ENCODE peak calls at places on chromosomes 3 and 15, in seven cellular contexts. One of them, this sample, is unnamed.
A peak's percentile ranks its signal among the peaks of the same experiment; 100 is the strongest.

GRCh38 chr15:49620174-49620573 is 444 bp downstream of the FAM227B start:
- DNase-seq in cardiac fibroblast: peak; percentile 84
- DNase-seq in brain microvascular endothelial cell: no peak
- DNase-seq in progenitor cell of endocrine pancreas: no peak
- DNase-seq in GM10248: no peak
- DNase-seq in PC-9: peak; percentile 52
- DNase-seq in fibroblast of lung: peak; percentile 41
- DNase-seq in this sample: no peak

GRCh38 chr15:99341786-99342185 is 90.5 kb downstream of the LRRC28 start:
- DNase-seq in progenitor cell of endocrine pancreas: no peak
- DNase-seq in PC-9: peak; percentile 35
- DNase-seq in fibroblast of lung: no peak
- DNase-seq in brain microvascular endothelial cell: no peak
- DNase-seq in GM10248: no peak
- DNase-seq in cardiac fibroblast: no peak
- DNase-seq in this sample: no peak

GRCh38 chr15:86773766-86774165 is 694.1 kb downstream of the AGBL1 start:
- DNase-seq in fibroblast of lung: no peak
- DNase-seq in cardiac fibroblast: no peak
- DNase-seq in brain microvascular endothelial cell: no peak
- DNase-seq in progenitor cell of endocrine pancreas: no peak
- DNase-seq in PC-9: no peak
- DNase-seq in GM10248: no peak
- DNase-seq in this sample: no peak

GRCh38 chr3:61830111-61830400 is 268.7 kb downstream of the PTPRG start:
- DNase-seq in brain microvascular endothelial cell: no peak
- DNase-seq in fibroblast of lung: peak; percentile 18
- DNase-seq in cardiac fibroblast: peak; percentile 69
- DNase-seq in progenitor cell of endocrine pancreas: no peak
- DNase-seq in PC-9: no peak
- DNase-seq in GM10248: no peak
- DNase-seq in this sample: no peak

GRCh38 chr15:92599394-92599970 is 56.1 kb downstream of the FAM174B start:
- DNase-seq in cardiac fibroblast: peak; percentile 89
- DNase-seq in progenitor cell of endocrine pancreas: no peak
- DNase-seq in PC-9: no peak
- DNase-seq in fibroblast of lung: peak; percentile 75
- DNase-seq in brain microvascular endothelial cell: peak; percentile 91
- DNase-seq in GM10248: no peak
- DNase-seq in this sample: no peak

GRCh38 chr3:153621988-153622387 is 460.0 kb downstream of the RAP2B start:
- DNase-seq in PC-9: no peak
- DNase-seq in brain microvascular endothelial cell: no peak
- DNase-seq in progenitor cell of endocrine pancreas: no peak
- DNase-seq in GM10248: peak; percentile 21
- DNase-seq in fibroblast of lung: no peak
- DNase-seq in cardiac fibroblast: no peak
- DNase-seq in this sample: no peak

GRCh38 chr3:18236726-18237125 is 188.4 kb downstream of the SATB1 start:
- DNase-seq in cardiac fibroblast: no peak
- DNase-seq in GM10248: no peak
- DNase-seq in PC-9: no peak
- DNase-seq in fibroblast of lung: no peak
- DNase-seq in progenitor cell of endocrine pancreas: no peak
- DNase-seq in brain microvascular endothelial cell: no peak
- DNase-seq in this sample: no peak

GRCh38 chr3:150309557-150309956 is 98.5 kb upstream of the TSC22D2 start:
- DNase-seq in fibroblast of lung: peak; percentile 80
- DNase-seq in progenitor cell of endocrine pancreas: no peak
- DNase-seq in brain microvascular endothelial cell: peak; percentile 54
- DNase-seq in GM10248: no peak
- DNase-seq in cardiac fibroblast: peak; percentile 51
- DNase-seq in PC-9: no peak
- DNase-seq in this sample: no peak

GRCh38 chr3:67463656-67464055 is 190.8 kb downstream of the SUCLG2 start:
- DNase-seq in fibroblast of lung: no peak
- DNase-seq in cardiac fibroblast: no peak
- DNase-seq in GM10248: no peak
- DNase-seq in brain microvascular endothelial cell: no peak
- DNase-seq in PC-9: no peak
- DNase-seq in progenitor cell of endocrine pancreas: no peak
- DNase-seq in this sample: no peak

GRCh38 chr3:47578119-47578630 is 490 bp downstream of the CSPG5 start:
- DNase-seq in cardiac fibroblast: no peak
- DNase-seq in GM10248: peak; percentile 87
- DNase-seq in PC-9: no peak
- DNase-seq in progenitor cell of endocrine pancreas: peak; percentile 17
- DNase-seq in fibroblast of lung: no peak
- DNase-seq in brain microvascular endothelial cell: no peak
- DNase-seq in this sample: peak; percentile 70

GRCh38 chr15:69544349-69545113 is 91.9 kb downstream of the RPLP1 start:
- DNase-seq in cardiac fibroblast: no peak
- DNase-seq in PC-9: no peak
- DNase-seq in progenitor cell of endocrine pancreas: no peak
- DNase-seq in GM10248: no peak
- DNase-seq in fibroblast of lung: no peak
- DNase-seq in brain microvascular endothelial cell: no peak
- DNase-seq in this sample: no peak

GRCh38 chr3:128338536-128339400 is 127.9 kb downstream of the DNAJB8 start:
- DNase-seq in progenitor cell of endocrine pancreas: no peak
- DNase-seq in cardiac fibroblast: no peak
- DNase-seq in brain microvascular endothelial cell: no peak
- DNase-seq in PC-9: peak; percentile 19
- DNase-seq in GM10248: no peak
- DNase-seq in fibroblast of lung: no peak
- DNase-seq in this sample: no peak

GRCh38 chr3:106811376-106811775 is 565.9 kb upstream of the CCDC54 start:
- DNase-seq in GM10248: no peak
- DNase-seq in fibroblast of lung: peak; percentile 92
- DNase-seq in cardiac fibroblast: peak; percentile 59
- DNase-seq in PC-9: no peak
- DNase-seq in brain microvascular endothelial cell: peak; percentile 27
- DNase-seq in progenitor cell of endocrine pancreas: no peak
- DNase-seq in this sample: no peak

GRCh38 chr15:39494462-39494861 is 86.4 kb upstream of the THBS1 start:
- DNase-seq in GM10248: no peak
- DNase-seq in fibroblast of lung: no peak
- DNase-seq in cardiac fibroblast: no peak
- DNase-seq in brain microvascular endothelial cell: no peak
- DNase-seq in PC-9: no peak
- DNase-seq in progenitor cell of endocrine pancreas: no peak
- DNase-seq in this sample: no peak

GRCh38 chr3:127820221-127820870 is 2.0 kb downstream of the MGLL start:
- DNase-seq in progenitor cell of endocrine pancreas: no peak
- DNase-seq in fibroblast of lung: peak; percentile 6
- DNase-seq in GM10248: no peak
- DNase-seq in brain microvascular endothelial cell: no peak
- DNase-seq in cardiac fibroblast: peak; percentile 21
- DNase-seq in PC-9: peak; percentile 57
- DNase-seq in this sample: no peak

GRCh38 chr3:96900600-96900999 is 86.2 kb downstream of the EPHA6 start:
- DNase-seq in GM10248: no peak
- DNase-seq in PC-9: no peak
- DNase-seq in cardiac fibroblast: no peak
- DNase-seq in progenitor cell of endocrine pancreas: no peak
- DNase-seq in fibroblast of lung: no peak
- DNase-seq in brain microvascular endothelial cell: no peak
- DNase-seq in this sample: no peak

GRCh38 chr3:27939940-27940339 is 217.8 kb upstream of the EOMES start:
- DNase-seq in GM10248: no peak
- DNase-seq in brain microvascular endothelial cell: peak; percentile 32
- DNase-seq in fibroblast of lung: peak; percentile 66
- DNase-seq in progenitor cell of endocrine pancreas: no peak
- DNase-seq in cardiac fibroblast: peak; percentile 45
- DNase-seq in PC-9: no peak
- DNase-seq in this sample: no peak

GRCh38 chr3:15812183-15812582 is 14.4 kb upstream of the ANKRD28 start:
- DNase-seq in fibroblast of lung: no peak
- DNase-seq in brain microvascular endothelial cell: no peak
- DNase-seq in PC-9: no peak
- DNase-seq in cardiac fibroblast: peak; percentile 64
- DNase-seq in GM10248: peak; percentile 34
- DNase-seq in progenitor cell of endocrine pancreas: no peak
- DNase-seq in this sample: no peak

GRCh38 chr3:120795959-120796358 is 53.4 kb downstream of the GTF2E1 start:
- DNase-seq in fibroblast of lung: no peak
- DNase-seq in brain microvascular endothelial cell: no peak
- DNase-seq in GM10248: no peak
- DNase-seq in cardiac fibroblast: no peak
- DNase-seq in PC-9: no peak
- DNase-seq in progenitor cell of endocrine pancreas: no peak
- DNase-seq in this sample: no peak

GRCh38 chr3:37054370-37054769 is 61.1 kb downstream of the MLH1 start:
- DNase-seq in progenitor cell of endocrine pancreas: no peak
- DNase-seq in GM10248: peak; percentile 71
- DNase-seq in PC-9: no peak
- DNase-seq in fibroblast of lung: peak; percentile 70
- DNase-seq in cardiac fibroblast: peak; percentile 84
- DNase-seq in brain microvascular endothelial cell: peak; percentile 37
- DNase-seq in this sample: no peak

GRCh38 chr3:66355394-66355793 is 134.6 kb downstream of the SLC25A26 start:
- DNase-seq in brain microvascular endothelial cell: no peak
- DNase-seq in progenitor cell of endocrine pancreas: no peak
- DNase-seq in GM10248: no peak
- DNase-seq in PC-9: no peak
- DNase-seq in fibroblast of lung: no peak
- DNase-seq in cardiac fibroblast: no peak
- DNase-seq in this sample: no peak

GRCh38 chr15:73357999-73358665 is 10.6 kb downstream of the HCN4 start:
- DNase-seq in brain microvascular endothelial cell: no peak
- DNase-seq in GM10248: no peak
- DNase-seq in fibroblast of lung: no peak
- DNase-seq in cardiac fibroblast: no peak
- DNase-seq in PC-9: no peak
- DNase-seq in progenitor cell of endocrine pancreas: peak; percentile 30
- DNase-seq in this sample: no peak

GRCh38 chr3:119677641-119677934 is 382 bp upstream of the COX17 start:
- DNase-seq in GM10248: no peak
- DNase-seq in cardiac fibroblast: no peak
- DNase-seq in PC-9: no peak
- DNase-seq in progenitor cell of endocrine pancreas: no peak
- DNase-seq in fibroblast of lung: no peak
- DNase-seq in brain microvascular endothelial cell: no peak
- DNase-seq in this sample: no peak

DNA sequence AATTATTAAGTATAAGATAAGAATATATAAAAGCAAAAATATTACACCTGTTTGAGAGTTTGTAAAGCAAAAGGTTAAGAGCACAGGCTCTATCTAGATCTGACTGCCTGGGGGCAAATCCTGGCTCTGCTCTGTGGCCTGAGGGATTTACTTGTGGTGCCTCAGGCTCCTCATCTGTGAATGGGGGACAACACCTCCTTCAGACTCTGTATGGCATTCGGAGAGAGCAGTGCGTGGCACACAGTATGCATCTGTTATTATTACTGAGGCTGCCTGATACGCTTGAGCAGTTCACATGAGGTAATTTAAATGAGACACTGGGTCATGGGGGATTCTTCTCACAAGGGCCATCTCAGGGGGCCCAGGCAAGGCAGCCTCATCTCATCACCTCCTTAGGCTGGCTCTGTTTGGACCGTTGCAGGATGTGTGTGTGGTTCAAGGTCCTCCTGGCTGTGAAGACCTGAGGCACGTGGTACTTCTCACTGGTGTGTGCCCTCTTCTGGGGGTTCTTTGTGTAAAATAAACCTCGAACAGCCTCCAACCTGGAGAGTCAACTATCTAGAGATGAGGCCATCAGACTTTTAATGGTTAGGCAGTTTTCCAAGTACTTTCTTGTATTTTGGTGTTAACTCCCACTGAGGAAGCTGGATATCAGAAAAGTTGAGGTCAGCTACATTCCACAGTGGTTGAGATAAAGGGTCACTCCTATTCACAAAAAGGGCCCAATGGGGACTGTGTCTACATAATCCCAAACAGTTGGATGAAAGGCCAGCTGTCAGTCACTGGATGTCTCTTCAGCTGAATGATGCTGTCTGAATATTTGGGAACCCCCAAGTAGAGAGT is 9.0 kb downstream of the GNB5 start:
- DNase-seq in progenitor cell of endocrine pancreas: no peak
- DNase-seq in brain microvascular endothelial cell: no peak
- DNase-seq in cardiac fibroblast: no peak
- DNase-seq in fibroblast of lung: no peak
- DNase-seq in PC-9: no peak
- DNase-seq in GM10248: no peak
- DNase-seq in this sample: no peak
- TF ChIP-seq CTCF in progenitor cell of endocrine pancreas: no peak
- TF ChIP-seq CTCF in brain microvascular endothelial cell: no peak
- TF ChIP-seq CTCF in cardiac fibroblast: no peak
- TF ChIP-seq CTCF in fibroblast of lung: peak; percentile 2
- TF ChIP-seq CTCF in PC-9: no peak
- TF ChIP-seq CTCF in GM10248: no peak
- TF ChIP-seq CTCF in this sample: no peak

GRCh38 chr15:75694241-75695182 is 18.1 kb downstream of the CSPG4 start:
- DNase-seq in PC-9: peak; percentile 66
- DNase-seq in progenitor cell of endocrine pancreas: peak; percentile 55
- DNase-seq in brain microvascular endothelial cell: peak; percentile 89
- DNase-seq in GM10248: peak; percentile 54
- DNase-seq in fibroblast of lung: peak; percentile 99
- DNase-seq in cardiac fibroblast: peak; percentile 96
- DNase-seq in this sample: peak; percentile 95
- TF ChIP-seq CTCF in PC-9: peak; percentile 61
- TF ChIP-seq CTCF in progenitor cell of endocrine pancreas: peak; percentile 68
- TF ChIP-seq CTCF in brain microvascular endothelial cell: peak; percentile 65
- TF ChIP-seq CTCF in GM10248: peak; percentile 0
- TF ChIP-seq CTCF in fibroblast of lung: peak; percentile 27
- TF ChIP-seq CTCF in cardiac fibroblast: peak; percentile 47
- TF ChIP-seq CTCF in this sample: peak; percentile 47

DNA sequence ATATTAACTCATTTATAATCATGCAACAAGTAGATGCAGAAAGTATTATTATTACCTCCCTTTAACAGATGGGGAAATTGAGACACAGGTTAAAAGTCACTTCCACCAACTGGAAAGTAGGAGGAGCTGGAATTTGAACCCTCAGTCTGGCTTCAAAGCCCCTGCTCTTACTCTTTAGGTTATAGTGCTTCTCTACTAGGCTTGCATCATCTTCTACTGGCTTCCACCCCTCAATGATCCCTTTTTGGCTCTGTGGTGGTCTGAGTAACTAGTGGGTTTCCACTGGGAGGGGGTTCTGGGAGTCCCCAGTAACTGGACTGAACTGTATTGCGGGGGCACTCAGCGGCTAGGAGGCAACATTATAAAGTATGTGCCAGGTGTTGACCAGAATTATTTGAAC is 91.0 kb downstream of the CTNNB1 start:
- DNase-seq in brain microvascular endothelial cell: no peak
- DNase-seq in cardiac fibroblast: no peak
- DNase-seq in progenitor cell of endocrine pancreas: no peak
- DNase-seq in fibroblast of lung: no peak
- DNase-seq in PC-9: no peak
- DNase-seq in GM10248: no peak
- DNase-seq in this sample: no peak
- TF ChIP-seq CTCF in brain microvascular endothelial cell: no peak
- TF ChIP-seq CTCF in cardiac fibroblast: no peak
- TF ChIP-seq CTCF in progenitor cell of endocrine pancreas: no peak
- TF ChIP-seq CTCF in fibroblast of lung: no peak
- TF ChIP-seq CTCF in PC-9: no peak
- TF ChIP-seq CTCF in GM10248: no peak
- TF ChIP-seq CTCF in this sample: no peak

DNA sequence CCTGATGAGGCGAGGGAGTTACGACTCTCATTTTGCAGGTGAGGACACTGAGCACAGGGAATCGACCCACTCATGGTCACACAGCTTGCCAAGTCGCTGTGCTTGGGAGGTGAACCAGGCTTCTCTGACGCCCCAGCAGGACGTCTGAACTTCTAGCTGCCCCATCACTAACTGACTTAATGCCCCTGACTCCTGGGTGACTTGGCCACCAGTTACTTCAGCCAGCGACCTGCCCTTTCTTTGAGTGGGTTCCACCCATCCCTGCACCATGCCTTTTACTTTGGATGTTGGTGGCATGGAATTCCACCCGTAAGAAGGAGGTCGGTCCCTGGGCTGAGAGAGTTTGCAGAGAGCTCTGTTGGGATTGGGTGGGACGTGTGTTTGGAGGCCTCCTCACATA is 54.8 kb downstream of the FLNB start:
- DNase-seq in GM10248: no peak
- DNase-seq in fibroblast of lung: no peak
- DNase-seq in brain microvascular endothelial cell: no peak
- DNase-seq in cardiac fibroblast: no peak
- DNase-seq in PC-9: no peak
- DNase-seq in progenitor cell of endocrine pancreas: no peak
- DNase-seq in this sample: no peak
- TF ChIP-seq CTCF in GM10248: no peak
- TF ChIP-seq CTCF in fibroblast of lung: no peak
- TF ChIP-seq CTCF in brain microvascular endothelial cell: no peak
- TF ChIP-seq CTCF in cardiac fibroblast: no peak
- TF ChIP-seq CTCF in PC-9: no peak
- TF ChIP-seq CTCF in progenitor cell of endocrine pancreas: no peak
- TF ChIP-seq CTCF in this sample: no peak

This sample was measured in D721Med.